ENCODE peak calls at places on chromosomes 3 and 15, in five cellular contexts. Q is naive B cell; V is germinal center; R is Peyer's patch; E is stimulated activated CD4-positive, alpha-beta T cell treated with anti-CD3 and anti-CD28 coated beads, Interleukin-15, amount 100 ng/mL, for 1 hour. W is an unnamed sample.

GRCh38 chr15:38563723-38564519 is 693 bp downstream of the RASGRP1 start:
- DNase-seq in Q (peak), E (peak), R (peak), V (peak), W (peak)

GRCh38 chr3:129560931-129561594 is 18.1 kb downstream of the H1-8 start:
- DNase-seq in E (no peak), R (no peak), V (no peak), Q (no peak), W (peak)

GRCh38 chr3:135905058-135905724 is 60.3 kb upstream of the PPP2R3A start:
- DNase-seq in R (no peak), V (no peak), E (no peak), Q (no peak), W (no peak)

GRCh38 chr3:58536501-58537411 is at the start of gene ACOX2:
- DNase-seq in E (no peak), V (no peak), Q (no peak), R (peak), W (peak)

GRCh38 chr15:40511472-40512133 is 40.8 kb downstream of the CHST14 start:
- DNase-seq in V (peak), E (no peak), Q (peak), R (peak), W (peak)

GRCh38 chr3:135229018-135229495 is 434.0 kb downstream of the EPHB1 start:
- DNase-seq in Q (no peak), R (peak), E (no peak), V (no peak), W (no peak)

GRCh38 chr3:196988241-196989029 is 19.8 kb upstream of the PIGZ start:
- DNase-seq in R (peak), E (no peak), V (no peak), Q (no peak), W (no peak)

GRCh38 chr3:82044918-82045715 is 283.7 kb upstream of the GBE1 start:
- DNase-seq in Q (no peak), V (no peak), E (no peak), R (no peak), W (no peak)

GRCh38 chr15:70783610-70784021 is 20.3 kb upstream of the UACA start:
- DNase-seq in Q (no peak), E (no peak), V (no peak), R (peak), W (no peak)

GRCh38 chr3:139227165-139227564 is 116.7 kb upstream of the MRPS22 start:
- DNase-seq in E (no peak), Q (no peak), R (no peak), V (no peak), W (no peak)

GRCh38 chr3:66236281-66236680 is 15.5 kb downstream of the SLC25A26 start:
- DNase-seq in E (no peak), V (no peak), Q (no peak), R (no peak), W (no peak)

GRCh38 chr3:165994293-165994692 is 157.1 kb upstream of the BCHE start:
- DNase-seq in R (no peak), E (no peak), V (no peak), Q (no peak), W (no peak)

GRCh38 chr3:2727566-2728318 is 382.4 kb downstream of the IL5RA start:
- DNase-seq in Q (no peak), V (no peak), R (no peak), E (no peak), W (no peak)

GRCh38 chr15:73150831-73151230 is 98.6 kb downstream of the NEO1 start:
- DNase-seq in V (no peak), R (no peak), E (no peak), Q (no peak), W (no peak)

GRCh38 chr15:71003314-71003713 is 110.7 kb downstream of the LRRC49 start:
- DNase-seq in E (no peak), V (no peak), Q (no peak), R (no peak), W (no peak)

GRCh38 chr3:62559831-62560445 is 186.6 kb upstream of the FEZF2 start:
- DNase-seq in V (no peak), E (no peak), Q (no peak), R (no peak), W (no peak)

GRCh38 chr3:43455233-43455632 is 166.6 kb downstream of the ANO10 start:
- DNase-seq in E (no peak), V (no peak), R (no peak), Q (no peak), W (no peak)

GRCh38 chr3:48507256-48508061 is 3.5 kb upstream of the SHISA5 start:
- DNase-seq in R (peak), Q (peak), V (peak), E (peak), W (peak)

GRCh38 chr15:29749365-29750086 is 72.7 kb downstream of the TJP1 start:
- DNase-seq in R (no peak), V (no peak), Q (no peak), E (no peak), W (no peak)

GRCh38 chr3:65144791-65145355 is 457.1 kb upstream of the ADAMTS9 start:
- DNase-seq in Q (no peak), R (no peak), V (no peak), E (no peak), W (no peak)

GRCh38 chr15:88467935-88468528 is 524 bp downstream of the MRPS11 start:
- DNase-seq in Q (no peak), R (no peak), V (peak), E (no peak), W (no peak)

GRCh38 chr15:58057559-58057958 is 8.0 kb downstream of the ALDH1A2 start:
- DNase-seq in E (no peak), Q (no peak), V (no peak), R (no peak), W (no peak)

GRCh38 chr3:69510481-69511031 is 124.7 kb upstream of the FRMD4B start:
- DNase-seq in Q (no peak), V (no peak), E (no peak), R (no peak), W (no peak)

GRCh38 chr3:184730924-184731323 is 19.1 kb upstream of the MAGEF1 start:
- DNase-seq in R (no peak), Q (no peak), V (no peak), E (no peak), W (no peak)

GRCh38 chr3:33883538-33884203 is 85.2 kb downstream of the PDCD6IP start:
- DNase-seq in V (peak), E (no peak), R (no peak), Q (peak), W (no peak)

GRCh38 chr3:132242095-132242494 is 75.1 kb upstream of the ACP3 start:
- DNase-seq in Q (no peak), E (no peak), R (no peak), V (no peak), W (no peak)

GRCh38 chr15:63606333-63606732 is 9.1 kb downstream of the FBXL22 start:
- DNase-seq in R (no peak), Q (no peak), E (no peak), V (no peak), W (no peak)

GRCh38 chr3:49377483-49377882 is 19.3 kb upstream of the GPX1 start:
- DNase-seq in R (no peak), Q (no peak), E (no peak), V (no peak), W (no peak)

GRCh38 chr15:91465696-91466095 is 365.6 kb downstream of the SV2B start:
- DNase-seq in V (no peak), R (no peak), Q (no peak), E (no peak), W (no peak)

GRCh38 chr3:71930056-71930991 is 145.4 kb upstream of the PROK2 start:
- DNase-seq in Q (no peak), V (peak), E (no peak), R (no peak), W (no peak)

GRCh38 chr3:194300392-194300758 is 50.8 kb downstream of the CPN2 start:
- DNase-seq in V (no peak), Q (no peak), E (no peak), R (no peak), W (peak)

GRCh38 chr15:60673918-60674558 is 195.1 kb upstream of the ICE2 start:
- DNase-seq in Q (no peak), V (no peak), R (no peak), E (no peak), W (peak)

GRCh38 chr15:57667171-57667924 is 39.2 kb upstream of the POLR2M start:
- DNase-seq in Q (no peak), R (no peak), E (no peak), V (no peak), W (no peak)

GRCh38 chr15:70292511-70292760 is 194.7 kb upstream of the TLE3 start:
- DNase-seq in E (no peak), Q (no peak), R (no peak), V (no peak), W (no peak)